ENCODE peak calls at places on chromosome 9, in eight cellular contexts. One of them, this sample, is unnamed.

GRCh38 chr9:15468113-15468512 is 42.7 kb downstream of the PSIP1 start:
- DNase-seq in ovary: no peak
- DNase-seq in IMR-90: peak; percentile 10
- DNase-seq in left lung: no peak
- DNase-seq in stomach: no peak
- DNase-seq in prostate gland: no peak
- DNase-seq in endothelial cell of umbilical vein: no peak
- DNase-seq in brain microvascular endothelial cell: no peak
- DNase-seq in this sample: no peak

GRCh38 chr9:88809836-88810235 is 181.4 kb upstream of the S1PR3 start:
- DNase-seq in left lung: no peak
- DNase-seq in brain microvascular endothelial cell: no peak
- DNase-seq in prostate gland: no peak
- DNase-seq in ovary: no peak
- DNase-seq in stomach: no peak
- DNase-seq in endothelial cell of umbilical vein: peak; percentile 20
- DNase-seq in IMR-90: no peak
- DNase-seq in this sample: no peak

GRCh38 chr9:94554078-94554438 is 825 bp upstream of the PCAT7 start:
- DNase-seq in brain microvascular endothelial cell: no peak
- DNase-seq in ovary: no peak
- DNase-seq in left lung: no peak
- DNase-seq in prostate gland: no peak
- DNase-seq in stomach: no peak
- DNase-seq in endothelial cell of umbilical vein: no peak
- DNase-seq in IMR-90: no peak
- DNase-seq in this sample: no peak

GRCh38 chr9:119902611-119903010 is 533.4 kb upstream of the BRINP1 start:
- DNase-seq in endothelial cell of umbilical vein: no peak
- DNase-seq in ovary: no peak
- DNase-seq in brain microvascular endothelial cell: no peak
- DNase-seq in stomach: no peak
- DNase-seq in prostate gland: no peak
- DNase-seq in left lung: no peak
- DNase-seq in IMR-90: no peak
- DNase-seq in this sample: no peak

GRCh38 chr9:124735121-124735520 is 36.0 kb downstream of the NR6A1 start:
- DNase-seq in brain microvascular endothelial cell: no peak
- DNase-seq in IMR-90: peak; percentile 53
- DNase-seq in left lung: no peak
- DNase-seq in endothelial cell of umbilical vein: peak; percentile 48
- DNase-seq in prostate gland: no peak
- DNase-seq in stomach: no peak
- DNase-seq in ovary: no peak
- DNase-seq in this sample: no peak

GRCh38 chr9:38319496-38320173 is 72.9 kb upstream of the ALDH1B1 start:
- DNase-seq in IMR-90: no peak
- DNase-seq in brain microvascular endothelial cell: no peak
- DNase-seq in ovary: no peak
- DNase-seq in stomach: no peak
- DNase-seq in endothelial cell of umbilical vein: no peak
- DNase-seq in left lung: no peak
- DNase-seq in prostate gland: no peak
- DNase-seq in this sample: no peak

GRCh38 chr9:10274983-10275382 is 337.8 kb downstream of the PTPRD start:
- DNase-seq in endothelial cell of umbilical vein: peak; percentile 35
- DNase-seq in brain microvascular endothelial cell: no peak
- DNase-seq in stomach: no peak
- DNase-seq in ovary: no peak
- DNase-seq in left lung: no peak
- DNase-seq in prostate gland: no peak
- DNase-seq in IMR-90: no peak
- DNase-seq in this sample: no peak

GRCh38 chr9:137828527-137829259 is 48.9 kb upstream of the CACNA1B start:
- DNase-seq in prostate gland: no peak
- DNase-seq in ovary: no peak
- DNase-seq in endothelial cell of umbilical vein: no peak
- DNase-seq in stomach: no peak
- DNase-seq in left lung: no peak
- DNase-seq in IMR-90: peak; percentile 18
- DNase-seq in brain microvascular endothelial cell: no peak
- DNase-seq in this sample: no peak

GRCh38 chr9:75358837-75359236 is 270.5 kb downstream of the OSTF1 start:
- DNase-seq in IMR-90: no peak
- DNase-seq in endothelial cell of umbilical vein: no peak
- DNase-seq in left lung: no peak
- DNase-seq in stomach: no peak
- DNase-seq in brain microvascular endothelial cell: no peak
- DNase-seq in prostate gland: no peak
- DNase-seq in ovary: no peak
- DNase-seq in this sample: no peak

GRCh38 chr9:113349434-113350337 is at the start of gene BSPRY:
- DNase-seq in endothelial cell of umbilical vein: no peak
- DNase-seq in prostate gland: no peak
- DNase-seq in ovary: no peak
- DNase-seq in IMR-90: no peak
- DNase-seq in left lung: peak; percentile 81
- DNase-seq in brain microvascular endothelial cell: no peak
- DNase-seq in stomach: peak; percentile 66
- DNase-seq in this sample: peak; percentile 63

GRCh38 chr9:97983524-97984187 is 515 bp downstream of the ANP32B start:
- DNase-seq in IMR-90: peak; percentile 9
- DNase-seq in left lung: peak; percentile 88
- DNase-seq in endothelial cell of umbilical vein: peak; percentile 51
- DNase-seq in stomach: peak; percentile 59
- DNase-seq in ovary: peak; percentile 66
- DNase-seq in brain microvascular endothelial cell: no peak
- DNase-seq in prostate gland: peak; percentile 56
- DNase-seq in this sample: peak; percentile 62

GRCh38 chr9:133125706-133126696 is 5.0 kb upstream of the RALGDS start:
- DNase-seq in stomach: no peak
- DNase-seq in left lung: no peak
- DNase-seq in brain microvascular endothelial cell: peak; percentile 59
- DNase-seq in IMR-90: peak; percentile 60
- DNase-seq in prostate gland: peak; percentile 51
- DNase-seq in endothelial cell of umbilical vein: peak; percentile 92
- DNase-seq in ovary: peak; percentile 65
- DNase-seq in this sample: peak; percentile 63

GRCh38 chr9:89845321-89845720 is 240.5 kb downstream of the GADD45G start:
- DNase-seq in endothelial cell of umbilical vein: no peak
- DNase-seq in ovary: no peak
- DNase-seq in prostate gland: no peak
- DNase-seq in IMR-90: no peak
- DNase-seq in brain microvascular endothelial cell: no peak
- DNase-seq in left lung: no peak
- DNase-seq in stomach: no peak
- DNase-seq in this sample: no peak

GRCh38 chr9:74498616-74499095 is 1.5 kb downstream of the RORB start:
- DNase-seq in prostate gland: no peak
- DNase-seq in left lung: no peak
- DNase-seq in brain microvascular endothelial cell: no peak
- DNase-seq in stomach: no peak
- DNase-seq in endothelial cell of umbilical vein: no peak
- DNase-seq in IMR-90: no peak
- DNase-seq in ovary: no peak
- DNase-seq in this sample: no peak

GRCh38 chr9:76887003-76887821 is 18.7 kb downstream of the PRUNE2 start:
- DNase-seq in brain microvascular endothelial cell: no peak
- DNase-seq in stomach: no peak
- DNase-seq in endothelial cell of umbilical vein: no peak
- DNase-seq in ovary: no peak
- DNase-seq in prostate gland: no peak
- DNase-seq in left lung: no peak
- DNase-seq in IMR-90: no peak
- DNase-seq in this sample: no peak

GRCh38 chr9:136107155-136107952 is 11.3 kb downstream of the TMEM250 start:
- DNase-seq in brain microvascular endothelial cell: no peak
- DNase-seq in prostate gland: no peak
- DNase-seq in left lung: no peak
- DNase-seq in ovary: no peak
- DNase-seq in IMR-90: no peak
- DNase-seq in stomach: peak; percentile 76
- DNase-seq in endothelial cell of umbilical vein: no peak
- DNase-seq in this sample: no peak

GRCh38 chr9:18976368-18977238 is 56.4 kb downstream of the SAXO1 start:
- DNase-seq in brain microvascular endothelial cell: peak; percentile 77
- DNase-seq in stomach: peak; percentile 28
- DNase-seq in endothelial cell of umbilical vein: peak; percentile 21
- DNase-seq in IMR-90: peak; percentile 92
- DNase-seq in left lung: no peak
- DNase-seq in prostate gland: no peak
- DNase-seq in ovary: no peak
- DNase-seq in this sample: no peak

GRCh38 chr9:6938873-6939272 is 181.1 kb downstream of the KDM4C start:
- DNase-seq in endothelial cell of umbilical vein: no peak
- DNase-seq in ovary: no peak
- DNase-seq in stomach: no peak
- DNase-seq in prostate gland: no peak
- DNase-seq in IMR-90: peak; percentile 24
- DNase-seq in left lung: no peak
- DNase-seq in brain microvascular endothelial cell: peak; percentile 28
- DNase-seq in this sample: no peak

GRCh38 chr9:8627944-8628679 is 828.5 kb upstream of the DMAC1 start:
- DNase-seq in prostate gland: no peak
- DNase-seq in stomach: no peak
- DNase-seq in IMR-90: no peak
- DNase-seq in brain microvascular endothelial cell: no peak
- DNase-seq in ovary: no peak
- DNase-seq in endothelial cell of umbilical vein: no peak
- DNase-seq in left lung: no peak
- DNase-seq in this sample: no peak

GRCh38 chr9:78239506-78239905 is 3.6 kb downstream of the CEP78 start:
- DNase-seq in stomach: peak; percentile 55
- DNase-seq in prostate gland: peak; percentile 38
- DNase-seq in endothelial cell of umbilical vein: no peak
- DNase-seq in ovary: peak; percentile 23
- DNase-seq in left lung: no peak
- DNase-seq in brain microvascular endothelial cell: no peak
- DNase-seq in IMR-90: no peak
- DNase-seq in this sample: no peak

GRCh38 chr9:101427337-101427736 is 8.2 kb downstream of the ALDOB start:
- DNase-seq in brain microvascular endothelial cell: no peak
- DNase-seq in stomach: no peak
- DNase-seq in IMR-90: no peak
- DNase-seq in endothelial cell of umbilical vein: no peak
- DNase-seq in left lung: no peak
- DNase-seq in ovary: no peak
- DNase-seq in prostate gland: no peak
- DNase-seq in this sample: no peak
- H3K27me3 ChIP-seq in brain microvascular endothelial cell: no peaks in the 10 kb centered on the region
- H3K27me3 ChIP-seq in stomach: no peaks in the 10 kb centered on the region
- H3K27me3 ChIP-seq in IMR-90: no peaks in the 10 kb centered on the region
- H3K27me3 ChIP-seq in endothelial cell of umbilical vein: no peaks in the 10 kb centered on the region
- H3K27me3 ChIP-seq in left lung: no peaks in the 10 kb centered on the region
- H3K27me3 ChIP-seq in ovary: no peaks in the 10 kb centered on the region
- H3K27me3 ChIP-seq in prostate gland: no peaks in the 10 kb centered on the region
- H3K27me3 ChIP-seq in this sample: no peaks in the 10 kb centered on the region

GRCh38 chr9:130665029-130665430 is 636 bp downstream of the PRDM12 start:
- DNase-seq in IMR-90: no peak
- DNase-seq in stomach: no peak
- DNase-seq in left lung: peak; percentile 60
- DNase-seq in ovary: no peak
- DNase-seq in endothelial cell of umbilical vein: no peak
- DNase-seq in prostate gland: no peak
- DNase-seq in brain microvascular endothelial cell: no peak
- DNase-seq in this sample: no peak
- H3K4me3 ChIP-seq in IMR-90: no peak overlapping the region
- H3K4me3 ChIP-seq in stomach: no peak overlapping the region
- H3K4me3 ChIP-seq in left lung: no peak overlapping the region
- H3K4me3 ChIP-seq in ovary: no peak overlapping the region
- H3K4me3 ChIP-seq in endothelial cell of umbilical vein: no peak overlapping the region
- H3K4me3 ChIP-seq in prostate gland: no peak overlapping the region
- H3K4me3 ChIP-seq in brain microvascular endothelial cell: no peak overlapping the region
- H3K4me3 ChIP-seq in this sample: no peak overlapping the region

DNA sequence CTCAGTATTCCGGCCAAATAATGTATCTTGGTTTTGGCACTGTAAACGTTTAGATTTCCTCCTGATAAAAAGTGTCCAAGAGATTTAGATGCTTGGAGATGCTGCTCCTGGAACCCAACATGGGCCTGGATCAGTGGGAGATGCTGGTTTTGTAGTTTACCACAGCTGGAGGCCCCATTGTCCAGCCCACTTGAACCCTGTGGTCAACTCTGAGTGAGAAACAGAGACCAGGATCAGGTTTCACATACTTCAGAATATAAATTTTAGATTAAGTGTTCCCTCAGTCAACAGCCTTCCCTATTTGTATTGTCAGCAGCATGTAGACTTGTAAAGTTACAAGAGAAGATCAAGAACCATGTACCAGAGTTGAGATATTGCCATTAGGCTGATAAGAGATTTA is 144.7 kb upstream of the C9orf72 start:
- DNase-seq in prostate gland: no peak
- DNase-seq in left lung: no peak
- DNase-seq in stomach: no peak
- DNase-seq in brain microvascular endothelial cell: no peak
- DNase-seq in endothelial cell of umbilical vein: no peak
- DNase-seq in IMR-90: no peak
- DNase-seq in ovary: no peak
- DNase-seq in this sample: no peak
- TF ChIP-seq CTCF in prostate gland: no peak
- TF ChIP-seq CTCF in left lung: no peak
- TF ChIP-seq CTCF in stomach: no peak
- TF ChIP-seq CTCF in brain microvascular endothelial cell: no peak
- TF ChIP-seq CTCF in endothelial cell of umbilical vein: no peak
- TF ChIP-seq CTCF in IMR-90: no peak
- TF ChIP-seq CTCF in ovary: no peak
- TF ChIP-seq CTCF in this sample: no peak

GRCh38 chr9:135079676-135080075 is 7.8 kb upstream of the OLFM1 start:
- DNase-seq in endothelial cell of umbilical vein: no peak
- DNase-seq in left lung: no peak
- DNase-seq in stomach: peak; percentile 22
- DNase-seq in brain microvascular endothelial cell: no peak
- DNase-seq in IMR-90: no peak
- DNase-seq in prostate gland: no peak
- DNase-seq in ovary: peak; percentile 5
- DNase-seq in this sample: no peak
- H3K27me3 ChIP-seq in endothelial cell of umbilical vein: peaks cover 9% of the 10 kb centered on the region
- H3K27me3 ChIP-seq in left lung: no peaks in the 10 kb centered on the region
- H3K27me3 ChIP-seq in stomach: no peaks in the 10 kb centered on the region
- H3K27me3 ChIP-seq in brain microvascular endothelial cell: peaks cover 4% of the 10 kb centered on the region
- H3K27me3 ChIP-seq in IMR-90: peaks cover 35% of the 10 kb centered on the region
- H3K27me3 ChIP-seq in prostate gland: no peaks in the 10 kb centered on the region
- H3K27me3 ChIP-seq in ovary: no peaks in the 10 kb centered on the region
- H3K27me3 ChIP-seq in this sample: no peaks in the 10 kb centered on the region

DNA sequence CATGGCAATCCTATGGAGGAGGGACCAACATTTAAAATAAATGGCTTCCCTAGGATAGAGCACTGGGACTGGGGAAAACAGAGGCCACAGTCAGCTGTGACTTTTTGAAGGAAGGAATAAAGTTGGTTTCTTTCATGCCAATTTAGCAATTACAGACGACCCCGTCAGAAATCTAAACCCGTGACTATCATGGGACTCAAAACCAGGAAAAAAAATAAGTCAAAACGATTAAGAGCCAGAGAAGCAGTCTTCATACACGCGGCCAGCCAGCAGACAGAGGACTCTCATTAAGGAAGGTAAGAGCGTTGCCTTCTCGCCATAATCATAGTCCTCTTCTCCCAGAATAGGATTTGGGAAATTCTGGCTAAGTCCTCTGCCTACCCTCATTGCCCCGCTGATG is at the start of gene MLANA:
- DNase-seq in IMR-90: no peak
- DNase-seq in prostate gland: no peak
- DNase-seq in stomach: no peak
- DNase-seq in endothelial cell of umbilical vein: no peak
- DNase-seq in brain microvascular endothelial cell: no peak
- DNase-seq in ovary: no peak
- DNase-seq in left lung: no peak
- DNase-seq in this sample: no peak
- H3K4me3 ChIP-seq in IMR-90: no peak within 1 kb of the TSS
- H3K4me3 ChIP-seq in prostate gland: no peak within 1 kb of the TSS
- H3K4me3 ChIP-seq in stomach: no peak within 1 kb of the TSS
- H3K4me3 ChIP-seq in endothelial cell of umbilical vein: no peak within 1 kb of the TSS
- H3K4me3 ChIP-seq in brain microvascular endothelial cell: no peak within 1 kb of the TSS
- H3K4me3 ChIP-seq in ovary: no peak within 1 kb of the TSS
- H3K4me3 ChIP-seq in left lung: no peak within 1 kb of the TSS
- H3K4me3 ChIP-seq in this sample: no peak within 1 kb of the TSS

This sample was measured in pancreas.